ENCODE peak calls at places on chromosomes 6 and 20, in four cellular contexts. X is GM12878, Y is HL-60, B is K562. O is an unnamed sample.

GRCh38 chr20:45347297-45347935 is 808 bp downstream of the SDC4 start:
- DNase-seq in X (no peak), Y (no peak), B (no peak), O (no peak)

GRCh38 chr6:111791415-111791814 is 81.8 kb downstream of the FYN start:
- DNase-seq in X (no peak), Y (no peak), B (no peak), O (no peak)

GRCh38 chr6:123771126-123771525 is 32.5 kb upstream of the NKAIN2 start:
- DNase-seq in X (no peak), Y (no peak), B (no peak), O (no peak)

GRCh38 chr20:44023515-44024371 is 109.1 kb downstream of the TOX2 start:
- DNase-seq in X (no peak), Y (no peak), B (no peak), O (no peak)

GRCh38 chr6:44696099-44696498 is 308.6 kb downstream of the CDC5L start:
- DNase-seq in X (no peak), Y (no peak), B (no peak), O (no peak)

GRCh38 chr6:11434565-11435326 is 102.8 kb upstream of the TMEM170B start:
- DNase-seq in X (no peak), Y (no peak), B (no peak), O (no peak)

GRCh38 chr20:62646851-62647520 is 4.7 kb downstream of the SLCO4A1 start:
- DNase-seq in X (no peak), Y (no peak), B (no peak), O (no peak)

GRCh38 chr6:139776051-139776450 is 401.6 kb upstream of the CITED2 start:
- DNase-seq in X (no peak), Y (no peak), B (no peak), O (no peak)

GRCh38 chr6:137297887-137298286 is 78.7 kb upstream of the IFNGR1 start:
- DNase-seq in X (no peak), Y (no peak), B (no peak), O (no peak)

GRCh38 chr6:99297415-99297814 is 52.1 kb downstream of the FAXC start:
- DNase-seq in X (no peak), Y (no peak), B (no peak), O (no peak)

GRCh38 chr6:54112171-54112650 is 968 bp downstream of the MLIP start:
- DNase-seq in X (no peak), Y (no peak), B (no peak), O (no peak)

GRCh38 chr6:129844118-129844891 is 16.8 kb downstream of the TMEM244 start:
- DNase-seq in X (no peak), Y (no peak), B (no peak), O (no peak)

GRCh38 chr6:39517763-39518162 is 195.3 kb upstream of the KCNK16 start:
- DNase-seq in X (no peak), Y (no peak), B (no peak), O (no peak)

GRCh38 chr6:21523652-21524051 is 69.9 kb upstream of the SOX4 start:
- DNase-seq in X (no peak), Y (no peak), B (peak), O (no peak)

GRCh38 chr6:679282-679681 is 13.7 kb downstream of the EXOC2 start:
- DNase-seq in X (no peak), Y (no peak), B (no peak), O (no peak)

GRCh38 chr20:23189854-23190253 is 103.7 kb upstream of the CD93 start:
- DNase-seq in X (no peak), Y (no peak), B (no peak), O (no peak)

GRCh38 chr6:117307655-117308054 is 42.3 kb downstream of the VGLL2 start:
- DNase-seq in X (no peak), Y (no peak), B (no peak), O (no peak)

GRCh38 chr20:37729909-37730308 is 36.1 kb downstream of the CTNNBL1 start:
- DNase-seq in X (no peak), Y (no peak), B (no peak), O (no peak)

GRCh38 chr20:40339661-40340449 is 349.2 kb downstream of the MAFB start:
- DNase-seq in X (no peak), Y (peak), B (no peak), O (no peak)

GRCh38 chr6:32529697-32530429 is at the start of gene HLA-DRB5:
- DNase-seq in X (peak), Y (peak), B (no peak), O (peak)

GRCh38 chr20:33166533-33167113 is 1.3 kb upstream of the BPIFA2 start:
- DNase-seq in X (no peak), Y (no peak), B (no peak), O (no peak)

GRCh38 chr20:16069416-16070010 is 503.7 kb downstream of the KIF16B start:
- DNase-seq in X (peak), Y (no peak), B (no peak), O (no peak)

GRCh38 chr20:63118303-63118670 is 97.6 kb downstream of the YTHDF1 start:
- DNase-seq in X (no peak), Y (no peak), B (no peak), O (no peak)

GRCh38 chr6:138084904-138085838 is 22.0 kb downstream of the PERP start:
- DNase-seq in X (no peak), Y (no peak), B (no peak), O (no peak)

GRCh38 chr6:105211831-105212230 is 32.0 kb upstream of the POPDC3 start:
- DNase-seq in X (no peak), Y (no peak), B (no peak), O (no peak)

GRCh38 chr6:146041282-146041681 is 12.4 kb downstream of the GRM1 start:
- DNase-seq in X (no peak), Y (no peak), B (peak), O (no peak)

GRCh38 chr6:36265744-36266143 is 4.1 kb upstream of the PNPLA1 start:
- DNase-seq in X (no peak), Y (no peak), B (no peak), O (no peak)

GRCh38 chr6:7902221-7902620 is 8.4 kb downstream of the TXNDC5 start:
- DNase-seq in X (no peak), Y (no peak), B (no peak), O (no peak)

GRCh38 chr6:79374308-79374707 is 139.8 kb upstream of the HMGN3 start:
- DNase-seq in X (no peak), Y (no peak), B (no peak), O (no peak)

GRCh38 chr20:57391439-57392129 is 388 bp downstream of the RBM38 start:
- DNase-seq in X (no peak), Y (no peak), B (peak), O (no peak)

GRCh38 chr6:159213401-159213800 is 44.2 kb downstream of the FNDC1 start:
- DNase-seq in X (no peak), Y (no peak), B (no peak), O (no peak)

GRCh38 chr6:73713426-73714147 is 17.6 kb downstream of the CD109 start:
- DNase-seq in X (no peak), Y (no peak), B (no peak), O (no peak)

GRCh38 chr6:107443904-107444267 is 15.5 kb downstream of the PDSS2 start:
- DNase-seq in X (no peak), Y (no peak), B (no peak), O (no peak)

GRCh38 chr20:31543966-31544598 is 29.8 kb downstream of the HM13 start:
- DNase-seq in X (no peak), Y (no peak), B (no peak), O (no peak)

GRCh38 chr20:16491277-16491912 is 81.9 kb downstream of the KIF16B start:
- DNase-seq in X (peak), Y (no peak), B (no peak), O (no peak)

DNA sequence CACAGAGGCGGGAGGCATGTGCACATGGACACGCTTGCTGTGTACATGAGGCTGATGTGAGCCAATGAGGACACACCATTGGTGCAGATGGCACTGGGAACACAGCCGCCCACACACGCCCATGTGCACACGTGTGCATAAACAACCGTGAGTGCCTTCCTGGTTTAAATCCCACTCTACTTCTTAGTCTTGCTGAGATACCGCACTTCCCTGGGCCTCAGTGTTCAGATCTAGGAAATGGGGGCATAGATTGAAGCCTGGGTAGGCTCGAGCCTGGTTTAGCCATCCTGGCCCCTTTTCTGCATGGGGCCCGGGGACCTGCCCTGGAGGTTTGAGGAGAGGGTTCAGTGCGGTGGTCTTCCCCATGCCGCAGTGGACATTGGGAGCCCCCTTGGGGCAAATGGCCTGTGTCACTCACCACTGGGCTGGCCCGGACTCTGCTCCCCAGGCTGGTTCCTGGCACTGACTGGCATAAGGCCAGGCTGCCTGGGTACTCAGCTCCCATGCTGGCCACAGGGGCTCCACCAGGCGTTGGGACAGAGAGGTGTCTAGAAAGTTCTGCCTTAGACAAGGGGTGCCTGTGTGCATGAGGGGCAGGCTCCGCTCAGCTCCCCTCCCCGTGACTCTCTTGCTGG is 60.2 kb downstream of the CEBPB start:
- DNase-seq in X (no peak), Y (no peak), B (no peak), O (no peak)
- TF ChIP-seq SPI1 in X (no peak), Y (no peak), B (no peak), O (no peak)

GRCh38 chr6:165662671-165663282 is at the start of gene PDE10A:
- DNase-seq in X (no peak), Y (no peak), B (no peak), O (peak)
- TF ChIP-seq SPI1 in X (no peak), Y (no peak), B (no peak), O (no peak)

GRCh38 chr6:143336446-143337152 is 113.9 kb downstream of the ADAT2 start:
- DNase-seq in X (no peak), Y (no peak), B (no peak), O (no peak)
- TF ChIP-seq SPI1 in X (no peak), Y (no peak), B (no peak), O (no peak)

GRCh38 chr20:53972179-53972578 is 98.2 kb downstream of the BCAS1 start:
- DNase-seq in X (no peak), Y (no peak), B (no peak), O (no peak)

GRCh38 chr20:53974785-53975555 is 95.4 kb downstream of the BCAS1 start:
- DNase-seq in X (no peak), Y (no peak), B (no peak), O (no peak)

GRCh38 chr20:53967527-53967926 is 102.9 kb downstream of the BCAS1 start:
- DNase-seq in X (no peak), Y (no peak), B (no peak), O (no peak)

GRCh38 chr20:53966774-53967398 is 103.5 kb downstream of the BCAS1 start:
- DNase-seq in X (no peak), Y (no peak), B (no peak), O (no peak)

DNA sequence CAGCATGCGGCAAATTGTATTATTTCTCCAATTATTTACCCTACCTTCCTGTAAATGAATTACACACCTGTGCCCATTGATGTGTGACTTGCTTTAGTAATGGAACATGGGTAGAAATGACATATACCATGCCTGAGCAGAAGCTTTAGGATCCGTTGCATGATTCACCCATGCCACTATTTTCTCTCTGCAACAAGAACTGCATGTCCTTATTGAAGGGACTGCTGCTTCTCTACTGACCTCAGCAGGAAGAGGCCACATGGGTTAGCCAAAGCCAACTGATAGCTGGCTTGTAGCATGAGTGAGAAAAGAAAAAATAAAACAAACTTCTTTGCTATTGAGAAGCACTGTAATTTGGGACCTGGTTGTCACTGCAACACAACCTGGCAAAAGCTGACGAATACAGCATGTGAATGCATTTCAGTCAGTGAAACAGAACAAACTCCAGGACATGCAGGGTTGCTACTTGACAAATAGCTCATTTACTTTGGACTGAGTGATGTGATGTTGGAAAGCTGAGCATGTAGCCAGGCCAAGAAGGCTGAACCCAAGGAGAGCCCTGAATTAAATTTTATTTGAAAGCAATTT is 99.2 kb downstream of the BCAS1 start:
- DNase-seq in X (no peak), Y (no peak), B (no peak), O (no peak)
- TF ChIP-seq SPI1 in X (no peak), Y (no peak), B (no peak), O (no peak)

O was measured in GM12891.